ENCODE peak calls at places on chromosome 22, in four cellular contexts. One of them, this sample, is unnamed.

GRCh38 chr22:20964799-20965103 is 2.3 kb upstream of the AIFM3 start:
- DNase-seq in foreskin fibroblast: no peak
- DNase-seq in astrocyte of the spinal cord: no peak
- DNase-seq in amygdala: no peak
- DNase-seq in this sample: no peak

GRCh38 chr22:30116362-30117117 is 36.3 kb downstream of the HORMAD2 start:
- DNase-seq in foreskin fibroblast: peak; percentile 56
- DNase-seq in astrocyte of the spinal cord: peak; percentile 64
- DNase-seq in amygdala: no peak
- DNase-seq in this sample: no peak

GRCh38 chr22:19510919-19511341 is 13.3 kb downstream of the CLDN5 start:
- DNase-seq in foreskin fibroblast: no peak
- DNase-seq in astrocyte of the spinal cord: no peak
- DNase-seq in amygdala: no peak
- DNase-seq in this sample: no peak

GRCh38 chr22:49693416-49693815 is 134.3 kb downstream of the BRD1 start:
- DNase-seq in foreskin fibroblast: no peak
- DNase-seq in astrocyte of the spinal cord: no peak
- DNase-seq in amygdala: no peak
- DNase-seq in this sample: no peak

GRCh38 chr22:20388200-20388599 is 5.8 kb upstream of the ZNF74 start:
- DNase-seq in foreskin fibroblast: no peak
- DNase-seq in astrocyte of the spinal cord: no peak
- DNase-seq in amygdala: no peak
- DNase-seq in this sample: no peak

GRCh38 chr22:38284042-38284402 is 11.2 kb upstream of the TMEM184B start:
- DNase-seq in foreskin fibroblast: peak; percentile 95
- DNase-seq in astrocyte of the spinal cord: peak; percentile 94
- DNase-seq in amygdala: no peak
- DNase-seq in this sample: no peak

GRCh38 chr22:32607086-32607485 is 132.5 kb downstream of the FBXO7 start:
- DNase-seq in foreskin fibroblast: no peak
- DNase-seq in astrocyte of the spinal cord: no peak
- DNase-seq in amygdala: no peak
- DNase-seq in this sample: no peak

GRCh38 chr22:39562839-39563489 is 7.6 kb upstream of the CACNA1I start:
- DNase-seq in foreskin fibroblast: no peak
- DNase-seq in astrocyte of the spinal cord: no peak
- DNase-seq in amygdala: no peak
- DNase-seq in this sample: no peak

GRCh38 chr22:27377901-27378300 is 423.7 kb downstream of the MN1 start:
- DNase-seq in foreskin fibroblast: no peak
- DNase-seq in astrocyte of the spinal cord: no peak
- DNase-seq in amygdala: no peak
- DNase-seq in this sample: no peak

GRCh38 chr22:31233001-31233400 is 20.9 kb downstream of the LIMK2 start:
- DNase-seq in foreskin fibroblast: no peak
- DNase-seq in astrocyte of the spinal cord: no peak
- DNase-seq in amygdala: no peak
- DNase-seq in this sample: no peak

GRCh38 chr22:25651332-25651731 is 86.9 kb downstream of the GRK3 start:
- DNase-seq in foreskin fibroblast: no peak
- DNase-seq in astrocyte of the spinal cord: no peak
- DNase-seq in amygdala: no peak
- DNase-seq in this sample: no peak

GRCh38 chr22:39174498-39175120 is 22.1 kb upstream of the CBX7 start:
- DNase-seq in foreskin fibroblast: peak; percentile 91
- DNase-seq in astrocyte of the spinal cord: peak; percentile 91
- DNase-seq in amygdala: no peak
- DNase-seq in this sample: no peak

This sample was measured in hippocampal formation.